ENCODE peak calls at places on chromosomes 3 and 15, in four cellular contexts. D is mesendoderm, J is neuronal stem cell, E is H1. O is an unnamed sample. For H3K4me1 and H3K27me3, the result is how much of the 10 kb centered on the place peaks cover.

GRCh38 chr15:62099171-62099601 is 32.4 kb downstream of the C2CD4A start:
- DNase-seq in J (no peak), E (no peak), D (no peak), O (no peak)

GRCh38 chr15:99983894-99984293 is 250.7 kb upstream of the LYSMD4 start:
- DNase-seq in J (no peak), D (peak), E (peak), O (peak)

GRCh38 chr3:86388848-86389247 is 602.1 kb downstream of the VGLL3 start:
- DNase-seq in D (peak), J (no peak), E (no peak), O (no peak)

GRCh38 chr3:25594007-25594502 is 70.7 kb downstream of the TOP2B start:
- DNase-seq in J (peak), E (no peak), D (peak), O (no peak)

GRCh38 chr3:5138214-5138981 is 16.3 kb downstream of the ARL8B start:
- DNase-seq in J (no peak), E (no peak), D (no peak), O (no peak)

GRCh38 chr3:109977903-109978302 is 640.6 kb upstream of the DPPA4 start:
- DNase-seq in J (no peak), E (no peak), D (peak), O (peak)

GRCh38 chr3:10581251-10581650 is 75.9 kb upstream of the ATP2B2 start:
- DNase-seq in D (no peak), E (no peak), J (no peak), O (no peak)

GRCh38 chr3:188198760-188199327 is 44.9 kb downstream of the LPP start:
- DNase-seq in E (no peak), J (no peak), D (no peak), O (no peak)

GRCh38 chr3:16448691-16449090 is 64.8 kb downstream of the RFTN1 start:
- DNase-seq in J (no peak), D (peak), E (no peak), O (peak)

GRCh38 chr15:87680200-87680599 is 576.3 kb downstream of the NTRK3 start:
- DNase-seq in E (no peak), D (no peak), J (no peak), O (no peak)

DNA sequence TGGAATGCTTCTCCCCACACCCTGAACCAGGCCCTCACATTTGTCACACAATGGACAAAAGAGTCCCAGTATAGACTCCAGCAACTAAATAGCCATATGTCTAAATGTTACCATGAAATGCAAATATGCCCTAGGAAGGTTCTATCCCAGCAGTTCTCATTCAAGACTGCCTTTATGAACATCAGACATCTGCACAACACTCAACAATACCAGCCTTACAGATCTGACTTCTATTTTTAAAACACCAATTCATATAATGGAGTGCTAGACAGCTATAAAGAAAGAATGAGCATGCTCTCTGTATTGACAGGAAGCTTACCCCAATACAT is 7.8 kb downstream of the ITGB5 start:
- DNase-seq in E (no peak), J (no peak), D (no peak), O (no peak)
- H2BK5ac ChIP-seq in E (no peak), J (no peak), D (no peak), O (no peak)

GRCh38 chr3:37907906-37908305 is 46.2 kb downstream of the CTDSPL start:
- DNase-seq in E (no peak), D (no peak), J (no peak), O (no peak)

GRCh38 chr3:37909067-37909911 is 47.6 kb downstream of the CTDSPL start:
- DNase-seq in J (no peak), D (peak), E (no peak), O (no peak)

GRCh38 chr3:37906734-37907282 is 45.1 kb downstream of the CTDSPL start:
- DNase-seq in D (no peak), J (no peak), E (no peak), O (no peak)

GRCh38 chr3:37905987-37906674 is 44.5 kb downstream of the CTDSPL start:
- DNase-seq in E (no peak), D (no peak), J (no peak), O (no peak)

GRCh38 chr3:37907371-37907770 is 45.7 kb downstream of the CTDSPL start:
- DNase-seq in E (no peak), D (no peak), J (no peak), O (no peak)
- H3K4me1 ChIP-seq in E (under half), D (under half), J (under half), O (under half)

DNA sequence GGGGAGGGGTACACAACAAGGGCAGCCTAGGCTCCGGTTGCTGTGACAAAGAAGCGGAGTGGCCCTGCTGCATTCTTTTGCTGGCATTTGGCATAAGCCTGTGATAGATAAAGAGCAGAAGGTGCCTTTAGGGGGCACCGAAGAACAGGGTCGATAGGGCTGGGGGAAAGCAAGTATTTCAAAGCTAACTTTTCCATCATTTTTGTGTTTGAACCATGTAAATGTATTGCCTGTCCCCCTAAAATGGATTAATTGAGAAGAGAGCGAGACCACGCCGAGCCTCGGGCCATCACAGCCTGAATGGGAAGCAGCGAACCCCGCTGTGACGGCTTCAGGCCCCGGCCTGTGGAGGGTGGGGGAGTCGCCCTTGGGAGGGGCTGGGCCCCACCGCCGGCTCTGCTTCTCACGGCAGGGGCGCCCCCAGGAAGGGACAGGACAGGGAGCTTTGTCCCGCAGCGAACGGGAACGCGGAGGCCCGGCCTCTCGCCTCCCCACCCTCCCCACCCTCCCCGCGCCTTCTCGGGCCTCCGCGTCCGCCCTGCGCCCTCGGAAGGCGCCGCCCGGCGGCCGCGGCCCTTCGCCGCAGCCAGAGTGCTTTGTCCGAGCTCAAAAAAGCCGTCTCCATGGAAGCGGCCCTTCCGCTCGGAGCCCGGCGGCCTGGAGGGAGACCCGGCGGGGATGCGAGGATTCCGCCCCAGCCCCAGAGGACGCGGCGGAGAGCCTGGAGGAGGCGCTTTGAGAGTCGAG is 32.4 kb upstream of the ALDH1L1 start:
- DNase-seq in E (peak), J (peak), D (peak), O (peak)
- H3K27me3 ChIP-seq in E (under half), J (under half), D (under half), O (under half)

DNA sequence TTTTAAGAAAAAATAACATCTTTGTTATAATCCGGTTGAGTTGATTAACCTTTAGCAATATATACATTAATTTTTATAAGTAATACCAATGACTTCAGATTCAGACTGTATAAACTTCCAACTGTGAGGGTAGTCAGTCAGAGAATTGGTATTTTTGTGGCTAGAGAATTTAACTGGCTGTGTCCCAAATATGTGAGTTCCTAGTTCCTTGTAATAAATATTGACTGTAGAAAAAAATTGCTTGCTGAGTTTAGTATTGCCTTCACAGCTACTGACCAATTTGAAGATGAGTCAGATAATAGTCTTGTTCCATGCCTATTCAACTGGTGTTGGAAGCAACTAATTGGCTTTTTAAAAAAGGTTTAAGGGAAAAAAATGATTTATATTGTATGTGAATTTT is 210.8 kb downstream of the GAP43 start:
- DNase-seq in D (no peak), E (no peak), J (no peak), O (no peak)
- H2BK5ac ChIP-seq in D (no peak), E (no peak), J (no peak), O (no peak)

GRCh38 chr3:192843742-192844350 is 73.8 kb downstream of the MB21D2 start:
- DNase-seq in J (no peak), E (no peak), D (no peak), O (no peak)

GRCh38 chr3:192847918-192848317 is 69.7 kb downstream of the MB21D2 start:
- DNase-seq in E (no peak), D (no peak), J (no peak), O (no peak)

GRCh38 chr3:192844366-192844765 is 73.3 kb downstream of the MB21D2 start:
- DNase-seq in D (no peak), E (no peak), J (no peak), O (no peak)

GRCh38 chr3:192842711-192843436 is 74.8 kb downstream of the MB21D2 start:
- DNase-seq in E (no peak), D (no peak), J (no peak), O (no peak)

GRCh38 chr3:192845196-192845855 is 72.3 kb downstream of the MB21D2 start:
- DNase-seq in J (no peak), E (no peak), D (no peak), O (no peak)
- H3K4me1 ChIP-seq in J (under half), E (under half), D (under half), O (under half)

O was measured in H9.